ENCODE peak calls at places on chromosomes 11 and 22, in nine cellular contexts. One of them, this sample, is unnamed.
A peak's percentile ranks its signal among the peaks of the same experiment; 100 is the strongest.

GRCh38 chr22:21922370-21923162 is 30.1 kb downstream of the PPM1F start:
- DNase-seq in T-cell: no peak
- DNase-seq in T-helper 2 cell: no peak
- DNase-seq in fibroblast of gingiva: no peak
- DNase-seq in stimulated activated CD4-positive, alpha-beta T cell treated with anti-CD3 and anti-CD28 coated beads, Interleukin-4, amount 100 ng/mL, for 48 hours: no peak
- DNase-seq in psoas muscle: no peak
- DNase-seq in testis: no peak
- DNase-seq in LHCN-M2: no peak
- DNase-seq in HCT116: no peak
- DNase-seq in this sample: no peak

GRCh38 chr11:66950113-66950535 is 8.1 kb downstream of the PC start:
- DNase-seq in T-cell: no peak
- DNase-seq in T-helper 2 cell: no peak
- DNase-seq in stimulated activated CD4-positive, alpha-beta T cell treated with anti-CD3 and anti-CD28 coated beads, Interleukin-4, amount 100 ng/mL, for 48 hours: no peak
- DNase-seq in fibroblast of gingiva: peak; percentile 59
- DNase-seq in LHCN-M2: peak; percentile 80
- DNase-seq in psoas muscle: peak; percentile 62
- DNase-seq in testis: no peak
- DNase-seq in HCT116: peak; percentile 90
- DNase-seq in this sample: peak; percentile 94

GRCh38 chr11:115684135-115684534 is 179.9 kb upstream of the CADM1 start:
- DNase-seq in psoas muscle: no peak
- DNase-seq in stimulated activated CD4-positive, alpha-beta T cell treated with anti-CD3 and anti-CD28 coated beads, Interleukin-4, amount 100 ng/mL, for 48 hours: no peak
- DNase-seq in fibroblast of gingiva: no peak
- DNase-seq in HCT116: no peak
- DNase-seq in LHCN-M2: no peak
- DNase-seq in T-helper 2 cell: no peak
- DNase-seq in T-cell: no peak
- DNase-seq in testis: no peak
- DNase-seq in this sample: no peak

GRCh38 chr11:79371152-79371551 is 69.7 kb downstream of the TENM4 start:
- DNase-seq in fibroblast of gingiva: no peak
- DNase-seq in T-helper 2 cell: no peak
- DNase-seq in psoas muscle: no peak
- DNase-seq in stimulated activated CD4-positive, alpha-beta T cell treated with anti-CD3 and anti-CD28 coated beads, Interleukin-4, amount 100 ng/mL, for 48 hours: no peak
- DNase-seq in T-cell: no peak
- DNase-seq in testis: no peak
- DNase-seq in LHCN-M2: no peak
- DNase-seq in HCT116: no peak
- DNase-seq in this sample: no peak

GRCh38 chr22:33682927-33683326 is 237.3 kb downstream of the LARGE1 start:
- DNase-seq in T-helper 2 cell: no peak
- DNase-seq in psoas muscle: no peak
- DNase-seq in T-cell: no peak
- DNase-seq in stimulated activated CD4-positive, alpha-beta T cell treated with anti-CD3 and anti-CD28 coated beads, Interleukin-4, amount 100 ng/mL, for 48 hours: no peak
- DNase-seq in LHCN-M2: no peak
- DNase-seq in fibroblast of gingiva: no peak
- DNase-seq in HCT116: no peak
- DNase-seq in testis: no peak
- DNase-seq in this sample: no peak

GRCh38 chr11:47593492-47593933 is 698 bp downstream of the C1QTNF4 start:
- DNase-seq in T-cell: no peak
- DNase-seq in psoas muscle: no peak
- DNase-seq in stimulated activated CD4-positive, alpha-beta T cell treated with anti-CD3 and anti-CD28 coated beads, Interleukin-4, amount 100 ng/mL, for 48 hours: no peak
- DNase-seq in T-helper 2 cell: no peak
- DNase-seq in LHCN-M2: no peak
- DNase-seq in HCT116: no peak
- DNase-seq in testis: no peak
- DNase-seq in fibroblast of gingiva: no peak
- DNase-seq in this sample: no peak

GRCh38 chr22:36021649-36022048 is 7.0 kb downstream of the RBFOX2 start:
- DNase-seq in T-helper 2 cell: no peak
- DNase-seq in fibroblast of gingiva: no peak
- DNase-seq in psoas muscle: no peak
- DNase-seq in LHCN-M2: peak; percentile 35
- DNase-seq in testis: no peak
- DNase-seq in T-cell: no peak
- DNase-seq in HCT116: no peak
- DNase-seq in stimulated activated CD4-positive, alpha-beta T cell treated with anti-CD3 and anti-CD28 coated beads, Interleukin-4, amount 100 ng/mL, for 48 hours: no peak
- DNase-seq in this sample: no peak

GRCh38 chr11:63986932-63987513 is 785 bp downstream of the OTUB1 start:
- DNase-seq in LHCN-M2: no peak
- DNase-seq in psoas muscle: no peak
- DNase-seq in HCT116: no peak
- DNase-seq in T-cell: no peak
- DNase-seq in T-helper 2 cell: no peak
- DNase-seq in testis: no peak
- DNase-seq in stimulated activated CD4-positive, alpha-beta T cell treated with anti-CD3 and anti-CD28 coated beads, Interleukin-4, amount 100 ng/mL, for 48 hours: no peak
- DNase-seq in fibroblast of gingiva: no peak
- DNase-seq in this sample: no peak

GRCh38 chr22:35685731-35686130 is 31.9 kb upstream of the APOL5 start:
- DNase-seq in psoas muscle: no peak
- DNase-seq in fibroblast of gingiva: no peak
- DNase-seq in T-helper 2 cell: no peak
- DNase-seq in LHCN-M2: no peak
- DNase-seq in HCT116: no peak
- DNase-seq in stimulated activated CD4-positive, alpha-beta T cell treated with anti-CD3 and anti-CD28 coated beads, Interleukin-4, amount 100 ng/mL, for 48 hours: no peak
- DNase-seq in T-cell: no peak
- DNase-seq in testis: no peak
- DNase-seq in this sample: no peak

This sample was measured in PC-9.